ENCODE peak calls at places on chromosomes 2 and 18, in six cellular contexts. G is hepatocyte, K is fibroblast of lung, Z is cardiac muscle cell, F is AG09319, S is Peyer's patch. R is an unnamed sample.
A peak's percentile ranks its signal among the peaks of the same experiment; 100 is the strongest.

GRCh38 chr2:180523629-180524340 is 456.6 kb upstream of the UBE2E3 start:
- DNase-seq in G (no peak), K (peak; percentile 91), Z (no peak), F (peak; percentile 63), S (no peak), R (no peak)

GRCh38 chr2:59939173-59939572 is 614.3 kb downstream of the BCL11A start:
- DNase-seq in G (no peak), K (no peak), Z (no peak), F (no peak), S (no peak), R (no peak)

GRCh38 chr2:138115664-138116063 is 151.4 kb downstream of the HNMT start:
- DNase-seq in G (no peak), K (peak; percentile 17), Z (no peak), F (no peak), S (no peak), R (no peak)

GRCh38 chr2:109176928-109177327 is 47.9 kb downstream of the SH3RF3 start:
- DNase-seq in G (no peak), K (no peak), Z (no peak), F (no peak), S (no peak), R (no peak)

GRCh38 chr2:232541195-232541960 is 1.9 kb downstream of the CHRNG start:
- DNase-seq in G (peak; percentile 11), K (no peak), Z (no peak), F (no peak), S (peak; percentile 45), R (no peak)

GRCh38 chr2:107025291-107025857 is 139.4 kb upstream of the ST6GAL2 start:
- DNase-seq in G (no peak), K (no peak), Z (no peak), F (no peak), S (no peak), R (no peak)

GRCh38 chr2:204265701-204266310 is 279.5 kb upstream of the PARD3B start:
- DNase-seq in G (no peak), K (no peak), Z (no peak), F (no peak), S (no peak), R (no peak)

GRCh38 chr2:37637122-37637875 is 34.1 kb downstream of the CDC42EP3 start:
- DNase-seq in G (no peak), K (no peak), Z (no peak), F (no peak), S (no peak), R (no peak)

GRCh38 chr2:72325592-72326422 is 178.1 kb upstream of the CYP26B1 start:
- DNase-seq in G (peak; percentile 22), K (no peak), Z (peak; percentile 16), F (no peak), S (peak; percentile 52), R (no peak)

GRCh38 chr18:65091737-65092329 is 659.0 kb upstream of the CDH7 start:
- DNase-seq in G (peak; percentile 64), K (peak; percentile 2), Z (peak; percentile 65), F (no peak), S (no peak), R (no peak)

GRCh38 chr2:16218161-16218560 is 277.8 kb downstream of the MYCN start:
- DNase-seq in G (no peak), K (no peak), Z (no peak), F (no peak), S (no peak), R (no peak)

GRCh38 chr2:213627054-213627710 is 342.9 kb downstream of the SPAG16 start:
- DNase-seq in G (peak; percentile 23), K (no peak), Z (no peak), F (no peak), S (no peak), R (no peak)

GRCh38 chr2:84283496-84283895 is 175.6 kb downstream of the SUCLG1 start:
- DNase-seq in G (no peak), K (no peak), Z (no peak), F (no peak), S (no peak), R (no peak)

GRCh38 chr2:100868083-100868482 is 48.1 kb downstream of the NPAS2 start:
- DNase-seq in G (no peak), K (no peak), Z (no peak), F (no peak), S (no peak), R (no peak)

GRCh38 chr2:100869146-100869545 is 49.2 kb downstream of the NPAS2 start:
- DNase-seq in G (no peak), K (no peak), Z (no peak), F (no peak), S (no peak), R (no peak)

GRCh38 chr2:100875516-100876230 is 55.7 kb downstream of the NPAS2 start:
- DNase-seq in G (peak; percentile 45), K (peak; percentile 77), Z (no peak), F (no peak), S (no peak), R (no peak)

GRCh38 chr2:100865819-100866462 is 46.0 kb downstream of the NPAS2 start:
- DNase-seq in G (peak; percentile 54), K (peak; percentile 48), Z (no peak), F (no peak), S (no peak), R (no peak)

DNA sequence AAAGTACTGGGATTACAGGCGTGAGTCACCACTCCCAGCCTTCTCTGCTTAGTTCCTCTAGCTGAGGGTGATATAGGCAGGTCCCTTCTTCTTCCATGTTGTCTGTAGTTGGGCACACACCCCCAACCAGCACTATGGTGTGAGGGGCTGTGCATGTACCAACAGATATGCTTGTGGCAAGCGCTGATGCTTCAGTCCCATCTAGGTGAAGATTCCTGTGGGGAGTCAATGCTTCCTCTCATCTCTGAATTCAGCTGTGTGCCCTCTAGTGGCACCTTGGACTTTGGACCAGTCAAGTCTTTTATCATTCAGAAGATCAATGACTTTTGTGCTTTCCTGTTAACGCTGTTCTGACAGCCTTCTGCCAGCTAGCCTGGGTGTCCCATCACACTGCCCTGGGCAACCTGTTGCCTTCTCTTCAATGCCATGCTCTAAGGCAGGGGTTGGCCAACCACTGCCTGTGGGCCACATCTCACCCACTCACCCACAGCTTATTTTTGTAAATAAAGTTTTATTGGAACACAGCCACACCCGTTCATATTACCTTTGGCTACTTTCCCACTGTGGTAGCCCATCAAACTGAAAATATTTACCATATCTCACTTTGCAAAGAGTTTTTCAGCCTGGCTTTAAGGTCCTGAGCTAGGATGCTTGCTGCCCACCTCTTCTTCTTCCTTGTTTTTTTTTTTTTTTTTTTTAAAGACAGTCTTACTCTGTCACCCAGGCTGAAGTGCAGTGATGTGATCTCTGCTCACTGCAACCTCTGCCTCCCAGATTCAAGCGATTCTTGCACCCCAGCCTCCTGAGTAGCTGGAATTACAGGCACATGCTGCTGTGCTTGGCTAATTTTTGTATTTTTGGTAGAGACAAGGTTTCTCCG is 51.0 kb downstream of the NPAS2 start:
- DNase-seq in G (no peak), K (no peak), Z (no peak), F (no peak), S (no peak), R (no peak)
- TF ChIP-seq CTCF in G (no peak), K (peak; percentile 13), Z (peak; percentile 22), F (peak; percentile 7), S (no peak), R (no peak)

DNA sequence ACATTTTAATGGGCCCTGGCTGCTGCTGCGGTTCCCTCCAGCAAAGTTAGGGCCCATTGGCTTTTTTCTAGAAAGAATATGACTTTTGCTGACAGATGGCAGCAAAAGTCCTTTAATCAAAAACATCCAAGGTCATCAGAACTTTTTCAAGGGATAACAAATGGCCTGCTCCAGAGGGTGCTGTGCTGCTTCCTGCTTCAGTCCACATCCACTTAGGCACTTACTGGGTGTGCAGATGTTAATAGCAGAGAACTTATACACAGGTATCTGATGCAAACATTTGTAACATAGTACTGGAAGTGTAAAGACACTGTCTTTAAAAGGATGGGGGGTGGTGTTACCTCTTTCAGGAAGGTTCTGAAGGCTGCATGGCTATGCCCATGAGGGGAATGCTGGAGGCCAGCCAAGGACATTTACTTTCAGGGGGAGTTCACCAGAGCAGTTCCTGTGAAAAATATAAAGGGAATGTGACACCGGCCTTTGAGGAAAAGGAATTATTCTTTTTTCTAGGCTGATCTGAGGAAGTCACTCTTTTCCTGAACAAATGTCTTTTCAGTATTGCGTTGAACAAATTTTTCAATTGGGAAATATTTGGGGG is 5.6 kb downstream of the HOXD8 start:
- DNase-seq in G (no peak), K (no peak), Z (no peak), F (no peak), S (no peak), R (no peak)
- TF ChIP-seq CTCF in G (no peak), K (no peak), Z (no peak), F (no peak), S (no peak), R (no peak)

DNA sequence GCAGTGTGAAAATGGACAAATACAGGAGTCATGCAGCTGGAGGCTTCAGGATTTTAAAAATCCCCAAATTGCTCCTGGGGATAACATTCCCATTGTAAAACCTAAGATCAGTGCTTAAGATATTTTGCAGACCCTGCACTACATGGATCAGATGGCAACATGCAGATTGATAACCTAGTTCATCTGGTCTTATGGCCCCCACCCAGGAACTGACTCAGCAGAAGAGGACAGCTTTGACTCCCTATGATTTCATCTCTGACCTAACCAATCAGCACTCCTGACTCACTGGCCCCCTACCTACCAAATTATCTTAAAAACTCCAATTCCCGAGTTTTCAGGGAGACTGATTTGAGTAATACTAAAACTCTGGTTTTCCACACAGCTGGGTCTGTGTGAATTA is 20.0 kb downstream of the SRBD1 start:
- DNase-seq in G (no peak), K (peak; percentile 25), Z (no peak), F (no peak), S (no peak), R (no peak)
- TF ChIP-seq CTCF in G (no peak), K (no peak), Z (no peak), F (no peak), S (no peak), R (no peak)

GRCh38 chr2:3421541-3421940 is 42.0 kb downstream of the TRAPPC12 start:
- DNase-seq in G (no peak), K (no peak), Z (no peak), F (no peak), S (no peak), R (no peak)

GRCh38 chr2:3422161-3422767 is 42.8 kb downstream of the TRAPPC12 start:
- DNase-seq in G (no peak), K (no peak), Z (no peak), F (no peak), S (no peak), R (no peak)

GRCh38 chr2:3421053-3421452 is 41.6 kb downstream of the TRAPPC12 start:
- DNase-seq in G (no peak), K (no peak), Z (peak; percentile 41), F (no peak), S (no peak), R (no peak)

GRCh38 chr2:3424171-3424795 is 44.8 kb downstream of the TRAPPC12 start:
- DNase-seq in G (no peak), K (no peak), Z (no peak), F (no peak), S (no peak), R (no peak)

GRCh38 chr2:3423492-3424170 is 44.1 kb downstream of the TRAPPC12 start:
- DNase-seq in G (peak; percentile 47), K (peak; percentile 6), Z (peak; percentile 57), F (no peak), S (peak; percentile 83), R (peak; percentile 61)
- TF ChIP-seq CTCF in G (peak; percentile 88), K (peak; percentile 99), Z (peak; percentile 99), F (peak; percentile 98), S (peak; percentile 80), R (peak; percentile 99)

R was measured in natural killer cell.